ENCODE peak calls at places on chromosomes 12 and 14, in nine cellular contexts. One of them, this sample, is unnamed.

GRCh38 chr12:89181271-89181920 is 170.9 kb downstream of the DUSP6 start:
- DNase-seq in CD4-positive, alpha-beta T cell: no peak
- DNase-seq in activated T-cell treated with anti-CD3 and anti-CD28 coated beads for 24 hours: no peak
- DNase-seq in NCI-H187 treated with DMSO at 0.1 percent for 48 hours: no peak
- DNase-seq in NCI-H524: no peak
- DNase-seq in IMR-90: peak
- DNase-seq in RPMI7951: peak
- DNase-seq in adipocyte: peak
- DNase-seq in NCI-H345: no peak
- DNase-seq in this sample: peak

GRCh38 chr12:108833355-108833733 is 24.0 kb downstream of the SSH1 start:
- DNase-seq in CD4-positive, alpha-beta T cell: no peak
- DNase-seq in activated T-cell treated with anti-CD3 and anti-CD28 coated beads for 24 hours: no peak
- DNase-seq in NCI-H187 treated with DMSO at 0.1 percent for 48 hours: no peak
- DNase-seq in NCI-H524: no peak
- DNase-seq in IMR-90: peak
- DNase-seq in RPMI7951: peak
- DNase-seq in adipocyte: peak
- DNase-seq in NCI-H345: no peak
- DNase-seq in this sample: peak

GRCh38 chr14:100107236-100107635 is 42.0 kb downstream of the EVL start:
- DNase-seq in CD4-positive, alpha-beta T cell: no peak
- DNase-seq in activated T-cell treated with anti-CD3 and anti-CD28 coated beads for 24 hours: no peak
- DNase-seq in NCI-H187 treated with DMSO at 0.1 percent for 48 hours: no peak
- DNase-seq in NCI-H524: no peak
- DNase-seq in IMR-90: no peak
- DNase-seq in RPMI7951: no peak
- DNase-seq in adipocyte: no peak
- DNase-seq in NCI-H345: no peak
- DNase-seq in this sample: no peak

GRCh38 chr14:86038401-86038985 is 508.5 kb downstream of the FLRT2 start:
- DNase-seq in CD4-positive, alpha-beta T cell: no peak
- DNase-seq in activated T-cell treated with anti-CD3 and anti-CD28 coated beads for 24 hours: no peak
- DNase-seq in NCI-H187 treated with DMSO at 0.1 percent for 48 hours: peak
- DNase-seq in NCI-H524: peak
- DNase-seq in IMR-90: peak
- DNase-seq in RPMI7951: no peak
- DNase-seq in adipocyte: peak
- DNase-seq in NCI-H345: peak
- DNase-seq in this sample: no peak

GRCh38 chr12:16606201-16606849 is 363 bp upstream of the LMO3 start:
- DNase-seq in CD4-positive, alpha-beta T cell: no peak
- DNase-seq in activated T-cell treated with anti-CD3 and anti-CD28 coated beads for 24 hours: no peak
- DNase-seq in NCI-H187 treated with DMSO at 0.1 percent for 48 hours: no peak
- DNase-seq in NCI-H524: peak
- DNase-seq in IMR-90: peak
- DNase-seq in RPMI7951: no peak
- DNase-seq in adipocyte: peak
- DNase-seq in NCI-H345: peak
- DNase-seq in this sample: peak

GRCh38 chr14:61973981-61974380 is 211.8 kb downstream of the SNAPC1 start:
- DNase-seq in CD4-positive, alpha-beta T cell: no peak
- DNase-seq in activated T-cell treated with anti-CD3 and anti-CD28 coated beads for 24 hours: no peak
- DNase-seq in NCI-H187 treated with DMSO at 0.1 percent for 48 hours: no peak
- DNase-seq in NCI-H524: no peak
- DNase-seq in IMR-90: peak
- DNase-seq in RPMI7951: peak
- DNase-seq in adipocyte: peak
- DNase-seq in NCI-H345: no peak
- DNase-seq in this sample: peak

GRCh38 chr12:7864751-7865150 is 8.0 kb downstream of the SLC2A14 start:
- DNase-seq in CD4-positive, alpha-beta T cell: no peak
- DNase-seq in activated T-cell treated with anti-CD3 and anti-CD28 coated beads for 24 hours: no peak
- DNase-seq in NCI-H187 treated with DMSO at 0.1 percent for 48 hours: no peak
- DNase-seq in NCI-H524: no peak
- DNase-seq in IMR-90: no peak
- DNase-seq in RPMI7951: no peak
- DNase-seq in adipocyte: no peak
- DNase-seq in NCI-H345: no peak
- DNase-seq in this sample: no peak

GRCh38 chr12:21877583-21877982 is 63.6 kb downstream of the ABCC9 start:
- DNase-seq in CD4-positive, alpha-beta T cell: no peak
- DNase-seq in activated T-cell treated with anti-CD3 and anti-CD28 coated beads for 24 hours: no peak
- DNase-seq in NCI-H187 treated with DMSO at 0.1 percent for 48 hours: no peak
- DNase-seq in NCI-H524: no peak
- DNase-seq in IMR-90: no peak
- DNase-seq in RPMI7951: no peak
- DNase-seq in adipocyte: no peak
- DNase-seq in NCI-H345: no peak
- DNase-seq in this sample: no peak

GRCh38 chr14:62692490-62693106 is 352.7 kb downstream of the KCNH5 start:
- DNase-seq in CD4-positive, alpha-beta T cell: no peak
- DNase-seq in activated T-cell treated with anti-CD3 and anti-CD28 coated beads for 24 hours: no peak
- DNase-seq in NCI-H187 treated with DMSO at 0.1 percent for 48 hours: no peak
- DNase-seq in NCI-H524: no peak
- DNase-seq in IMR-90: peak
- DNase-seq in RPMI7951: peak
- DNase-seq in adipocyte: peak
- DNase-seq in NCI-H345: no peak
- DNase-seq in this sample: no peak

GRCh38 chr12:70149665-70150064 is 93.6 kb upstream of the CNOT2 start:
- DNase-seq in CD4-positive, alpha-beta T cell: no peak
- DNase-seq in activated T-cell treated with anti-CD3 and anti-CD28 coated beads for 24 hours: no peak
- DNase-seq in NCI-H187 treated with DMSO at 0.1 percent for 48 hours: no peak
- DNase-seq in NCI-H524: no peak
- DNase-seq in IMR-90: no peak
- DNase-seq in RPMI7951: no peak
- DNase-seq in adipocyte: no peak
- DNase-seq in NCI-H345: no peak
- DNase-seq in this sample: no peak

GRCh38 chr12:77392467-77392866 is 327.1 kb upstream of the E2F7 start:
- DNase-seq in CD4-positive, alpha-beta T cell: no peak
- DNase-seq in activated T-cell treated with anti-CD3 and anti-CD28 coated beads for 24 hours: no peak
- DNase-seq in NCI-H187 treated with DMSO at 0.1 percent for 48 hours: no peak
- DNase-seq in NCI-H524: no peak
- DNase-seq in IMR-90: no peak
- DNase-seq in RPMI7951: no peak
- DNase-seq in adipocyte: no peak
- DNase-seq in NCI-H345: peak
- DNase-seq in this sample: no peak

GRCh38 chr12:65918057-65918456 is 93.8 kb downstream of the HMGA2 start:
- DNase-seq in CD4-positive, alpha-beta T cell: no peak
- DNase-seq in activated T-cell treated with anti-CD3 and anti-CD28 coated beads for 24 hours: no peak
- DNase-seq in NCI-H187 treated with DMSO at 0.1 percent for 48 hours: no peak
- DNase-seq in NCI-H524: no peak
- DNase-seq in IMR-90: no peak
- DNase-seq in RPMI7951: no peak
- DNase-seq in adipocyte: no peak
- DNase-seq in NCI-H345: no peak
- DNase-seq in this sample: no peak

GRCh38 chr12:8953773-8954402 is 4.4 kb upstream of the M6PR start:
- DNase-seq in CD4-positive, alpha-beta T cell: peak
- DNase-seq in activated T-cell treated with anti-CD3 and anti-CD28 coated beads for 24 hours: peak
- DNase-seq in NCI-H187 treated with DMSO at 0.1 percent for 48 hours: no peak
- DNase-seq in NCI-H524: no peak
- DNase-seq in IMR-90: no peak
- DNase-seq in RPMI7951: no peak
- DNase-seq in adipocyte: no peak
- DNase-seq in NCI-H345: no peak
- DNase-seq in this sample: no peak

GRCh38 chr12:93380480-93381121 is 2.9 kb downstream of the NUDT4 start:
- DNase-seq in CD4-positive, alpha-beta T cell: no peak
- DNase-seq in activated T-cell treated with anti-CD3 and anti-CD28 coated beads for 24 hours: no peak
- DNase-seq in NCI-H187 treated with DMSO at 0.1 percent for 48 hours: no peak
- DNase-seq in NCI-H524: no peak
- DNase-seq in IMR-90: peak
- DNase-seq in RPMI7951: peak
- DNase-seq in adipocyte: peak
- DNase-seq in NCI-H345: peak
- DNase-seq in this sample: peak

GRCh38 chr12:93762912-93763311 is 85.7 kb downstream of the CRADD start:
- DNase-seq in CD4-positive, alpha-beta T cell: no peak
- DNase-seq in activated T-cell treated with anti-CD3 and anti-CD28 coated beads for 24 hours: no peak
- DNase-seq in NCI-H187 treated with DMSO at 0.1 percent for 48 hours: no peak
- DNase-seq in NCI-H524: no peak
- DNase-seq in IMR-90: no peak
- DNase-seq in RPMI7951: no peak
- DNase-seq in adipocyte: no peak
- DNase-seq in NCI-H345: no peak
- DNase-seq in this sample: no peak

GRCh38 chr14:94025720-94026119 is 420 bp upstream of the OTUB2 start:
- DNase-seq in CD4-positive, alpha-beta T cell: no peak
- DNase-seq in activated T-cell treated with anti-CD3 and anti-CD28 coated beads for 24 hours: no peak
- DNase-seq in NCI-H187 treated with DMSO at 0.1 percent for 48 hours: no peak
- DNase-seq in NCI-H524: no peak
- DNase-seq in IMR-90: no peak
- DNase-seq in RPMI7951: no peak
- DNase-seq in adipocyte: no peak
- DNase-seq in NCI-H345: no peak
- DNase-seq in this sample: no peak

GRCh38 chr14:57277062-57277461 is 8.3 kb downstream of the AP5M1 start:
- DNase-seq in CD4-positive, alpha-beta T cell: no peak
- DNase-seq in activated T-cell treated with anti-CD3 and anti-CD28 coated beads for 24 hours: no peak
- DNase-seq in NCI-H187 treated with DMSO at 0.1 percent for 48 hours: no peak
- DNase-seq in NCI-H524: no peak
- DNase-seq in IMR-90: no peak
- DNase-seq in RPMI7951: no peak
- DNase-seq in adipocyte: no peak
- DNase-seq in NCI-H345: no peak
- DNase-seq in this sample: no peak

GRCh38 chr12:56719056-56719455 is 6.0 kb downstream of the NACA start:
- DNase-seq in CD4-positive, alpha-beta T cell: no peak
- DNase-seq in activated T-cell treated with anti-CD3 and anti-CD28 coated beads for 24 hours: no peak
- DNase-seq in NCI-H187 treated with DMSO at 0.1 percent for 48 hours: no peak
- DNase-seq in NCI-H524: no peak
- DNase-seq in IMR-90: no peak
- DNase-seq in RPMI7951: no peak
- DNase-seq in adipocyte: no peak
- DNase-seq in NCI-H345: no peak
- DNase-seq in this sample: no peak

GRCh38 chr12:19105468-19105867 is 24.1 kb upstream of the PLEKHA5 start:
- DNase-seq in CD4-positive, alpha-beta T cell: no peak
- DNase-seq in activated T-cell treated with anti-CD3 and anti-CD28 coated beads for 24 hours: no peak
- DNase-seq in NCI-H187 treated with DMSO at 0.1 percent for 48 hours: peak
- DNase-seq in NCI-H524: peak
- DNase-seq in IMR-90: no peak
- DNase-seq in RPMI7951: no peak
- DNase-seq in adipocyte: no peak
- DNase-seq in NCI-H345: peak
- DNase-seq in this sample: no peak

GRCh38 chr12:132306885-132307191 is 22.6 kb downstream of the GALNT9 start:
- DNase-seq in CD4-positive, alpha-beta T cell: no peak
- DNase-seq in activated T-cell treated with anti-CD3 and anti-CD28 coated beads for 24 hours: no peak
- DNase-seq in NCI-H187 treated with DMSO at 0.1 percent for 48 hours: no peak
- DNase-seq in NCI-H524: no peak
- DNase-seq in IMR-90: no peak
- DNase-seq in RPMI7951: no peak
- DNase-seq in adipocyte: no peak
- DNase-seq in NCI-H345: no peak
- DNase-seq in this sample: no peak

GRCh38 chr12:95178136-95178535 is 39.1 kb downstream of the FGD6 start:
- DNase-seq in CD4-positive, alpha-beta T cell: no peak
- DNase-seq in activated T-cell treated with anti-CD3 and anti-CD28 coated beads for 24 hours: no peak
- DNase-seq in NCI-H187 treated with DMSO at 0.1 percent for 48 hours: no peak
- DNase-seq in NCI-H524: no peak
- DNase-seq in IMR-90: no peak
- DNase-seq in RPMI7951: no peak
- DNase-seq in adipocyte: no peak
- DNase-seq in NCI-H345: no peak
- DNase-seq in this sample: no peak

GRCh38 chr14:92709340-92710000 is 39.0 kb downstream of the LGMN start:
- DNase-seq in CD4-positive, alpha-beta T cell: no peak
- DNase-seq in activated T-cell treated with anti-CD3 and anti-CD28 coated beads for 24 hours: no peak
- DNase-seq in NCI-H187 treated with DMSO at 0.1 percent for 48 hours: no peak
- DNase-seq in NCI-H524: no peak
- DNase-seq in IMR-90: no peak
- DNase-seq in RPMI7951: no peak
- DNase-seq in adipocyte: no peak
- DNase-seq in NCI-H345: no peak
- DNase-seq in this sample: no peak

GRCh38 chr12:59652098-59652497 is 56.3 kb downstream of the SLC16A7 start:
- DNase-seq in CD4-positive, alpha-beta T cell: no peak
- DNase-seq in activated T-cell treated with anti-CD3 and anti-CD28 coated beads for 24 hours: no peak
- DNase-seq in NCI-H187 treated with DMSO at 0.1 percent for 48 hours: no peak
- DNase-seq in NCI-H524: no peak
- DNase-seq in IMR-90: no peak
- DNase-seq in RPMI7951: no peak
- DNase-seq in adipocyte: no peak
- DNase-seq in NCI-H345: no peak
- DNase-seq in this sample: no peak

GRCh38 chr12:59055204-59055839 is 135.0 kb upstream of the LRIG3 start:
- DNase-seq in CD4-positive, alpha-beta T cell: no peak
- DNase-seq in activated T-cell treated with anti-CD3 and anti-CD28 coated beads for 24 hours: no peak
- DNase-seq in NCI-H187 treated with DMSO at 0.1 percent for 48 hours: no peak
- DNase-seq in NCI-H524: no peak
- DNase-seq in IMR-90: peak
- DNase-seq in RPMI7951: peak
- DNase-seq in adipocyte: peak
- DNase-seq in NCI-H345: no peak
- DNase-seq in this sample: peak

GRCh38 chr12:78878866-78879265 is 14.3 kb downstream of the SYT1 start:
- DNase-seq in CD4-positive, alpha-beta T cell: no peak
- DNase-seq in activated T-cell treated with anti-CD3 and anti-CD28 coated beads for 24 hours: no peak
- DNase-seq in NCI-H187 treated with DMSO at 0.1 percent for 48 hours: no peak
- DNase-seq in NCI-H524: no peak
- DNase-seq in IMR-90: no peak
- DNase-seq in RPMI7951: no peak
- DNase-seq in adipocyte: no peak
- DNase-seq in NCI-H345: no peak
- DNase-seq in this sample: no peak

GRCh38 chr12:93134175-93134574 is 205.1 kb upstream of the EEA1 start:
- DNase-seq in CD4-positive, alpha-beta T cell: no peak
- DNase-seq in activated T-cell treated with anti-CD3 and anti-CD28 coated beads for 24 hours: no peak
- DNase-seq in NCI-H187 treated with DMSO at 0.1 percent for 48 hours: no peak
- DNase-seq in NCI-H524: no peak
- DNase-seq in IMR-90: no peak
- DNase-seq in RPMI7951: no peak
- DNase-seq in adipocyte: no peak
- DNase-seq in NCI-H345: no peak
- DNase-seq in this sample: no peak

GRCh38 chr14:89855961-89856360 is 98.6 kb downstream of the EFCAB11 start:
- DNase-seq in CD4-positive, alpha-beta T cell: no peak
- DNase-seq in activated T-cell treated with anti-CD3 and anti-CD28 coated beads for 24 hours: no peak
- DNase-seq in NCI-H187 treated with DMSO at 0.1 percent for 48 hours: no peak
- DNase-seq in NCI-H524: no peak
- DNase-seq in IMR-90: peak
- DNase-seq in RPMI7951: peak
- DNase-seq in adipocyte: peak
- DNase-seq in NCI-H345: no peak
- DNase-seq in this sample: peak

GRCh38 chr12:32918890-32919791 is 22.6 kb upstream of the PKP2 start:
- DNase-seq in CD4-positive, alpha-beta T cell: no peak
- DNase-seq in activated T-cell treated with anti-CD3 and anti-CD28 coated beads for 24 hours: no peak
- DNase-seq in NCI-H187 treated with DMSO at 0.1 percent for 48 hours: no peak
- DNase-seq in NCI-H524: peak
- DNase-seq in IMR-90: peak
- DNase-seq in RPMI7951: peak
- DNase-seq in adipocyte: peak
- DNase-seq in NCI-H345: peak
- DNase-seq in this sample: peak

GRCh38 chr12:14723763-14724162 is 27.4 kb upstream of the GUCY2C start:
- DNase-seq in CD4-positive, alpha-beta T cell: peak
- DNase-seq in activated T-cell treated with anti-CD3 and anti-CD28 coated beads for 24 hours: peak
- DNase-seq in NCI-H187 treated with DMSO at 0.1 percent for 48 hours: no peak
- DNase-seq in NCI-H524: peak
- DNase-seq in IMR-90: peak
- DNase-seq in RPMI7951: peak
- DNase-seq in adipocyte: peak
- DNase-seq in NCI-H345: no peak
- DNase-seq in this sample: peak

GRCh38 chr12:112473056-112473455 is 54.3 kb downstream of the PTPN11 start:
- DNase-seq in CD4-positive, alpha-beta T cell: no peak
- DNase-seq in activated T-cell treated with anti-CD3 and anti-CD28 coated beads for 24 hours: no peak
- DNase-seq in NCI-H187 treated with DMSO at 0.1 percent for 48 hours: no peak
- DNase-seq in NCI-H524: no peak
- DNase-seq in IMR-90: no peak
- DNase-seq in RPMI7951: no peak
- DNase-seq in adipocyte: peak
- DNase-seq in NCI-H345: no peak
- DNase-seq in this sample: no peak

GRCh38 chr14:65302571-65303184 is 109.9 kb upstream of the FUT8 start:
- DNase-seq in CD4-positive, alpha-beta T cell: no peak
- DNase-seq in activated T-cell treated with anti-CD3 and anti-CD28 coated beads for 24 hours: peak
- DNase-seq in NCI-H187 treated with DMSO at 0.1 percent for 48 hours: peak
- DNase-seq in NCI-H524: no peak
- DNase-seq in IMR-90: no peak
- DNase-seq in RPMI7951: no peak
- DNase-seq in adipocyte: no peak
- DNase-seq in NCI-H345: peak
- DNase-seq in this sample: no peak

This sample was measured in LHCN-M2.